ENCODE peak calls at places on chromosomes 13 and 19, in ten cellular contexts. One of them, this sample, is unnamed.

GRCh38 chr13:99392806-99393135 is 85.6 kb upstream of the GPR183 start:
- DNase-seq in nephron progenitor cell: no peak
- DNase-seq in BJ: no peak
- DNase-seq in LHCN-M2: no peak
- DNase-seq in hypothalamus: no peak
- DNase-seq in left colon: no peak
- DNase-seq in AG09319: no peak
- DNase-seq in GM12864: no peak
- DNase-seq in EL: no peak
- DNase-seq in stimulated activated CD8-positive, alpha-beta memory T cell treated with anti-CD3 and anti-CD28 coated beads, Interleukin-7, amount 100 ng/mL, for 1 hour: no peak
- DNase-seq in this sample: peak

GRCh38 chr13:28273919-28274318 is 135.6 kb downstream of the PAN3 start:
- DNase-seq in EL: no peak
- DNase-seq in BJ: no peak
- DNase-seq in LHCN-M2: no peak
- DNase-seq in stimulated activated CD8-positive, alpha-beta memory T cell treated with anti-CD3 and anti-CD28 coated beads, Interleukin-7, amount 100 ng/mL, for 1 hour: no peak
- DNase-seq in GM12864: no peak
- DNase-seq in hypothalamus: no peak
- DNase-seq in nephron progenitor cell: no peak
- DNase-seq in left colon: no peak
- DNase-seq in AG09319: no peak
- DNase-seq in this sample: no peak

GRCh38 chr13:49759503-49759902 is 33.0 kb downstream of the KPNA3 start:
- DNase-seq in BJ: no peak
- DNase-seq in EL: no peak
- DNase-seq in nephron progenitor cell: no peak
- DNase-seq in AG09319: no peak
- DNase-seq in hypothalamus: no peak
- DNase-seq in left colon: no peak
- DNase-seq in GM12864: peak
- DNase-seq in LHCN-M2: peak
- DNase-seq in stimulated activated CD8-positive, alpha-beta memory T cell treated with anti-CD3 and anti-CD28 coated beads, Interleukin-7, amount 100 ng/mL, for 1 hour: no peak
- DNase-seq in this sample: no peak

GRCh38 chr19:6576869-6577281 is 14.1 kb downstream of the CD70 start:
- DNase-seq in left colon: peak
- DNase-seq in nephron progenitor cell: no peak
- DNase-seq in stimulated activated CD8-positive, alpha-beta memory T cell treated with anti-CD3 and anti-CD28 coated beads, Interleukin-7, amount 100 ng/mL, for 1 hour: no peak
- DNase-seq in BJ: no peak
- DNase-seq in EL: no peak
- DNase-seq in AG09319: no peak
- DNase-seq in GM12864: no peak
- DNase-seq in LHCN-M2: no peak
- DNase-seq in hypothalamus: no peak
- DNase-seq in this sample: no peak

GRCh38 chr13:30617315-30618185 is at the start of gene USPL1:
- DNase-seq in stimulated activated CD8-positive, alpha-beta memory T cell treated with anti-CD3 and anti-CD28 coated beads, Interleukin-7, amount 100 ng/mL, for 1 hour: peak
- DNase-seq in left colon: peak
- DNase-seq in hypothalamus: peak
- DNase-seq in GM12864: peak
- DNase-seq in nephron progenitor cell: peak
- DNase-seq in AG09319: peak
- DNase-seq in LHCN-M2: peak
- DNase-seq in BJ: peak
- DNase-seq in EL: peak
- DNase-seq in this sample: peak

GRCh38 chr13:113915012-113915763 is 51.3 kb upstream of the GAS6 start:
- DNase-seq in left colon: no peak
- DNase-seq in EL: no peak
- DNase-seq in nephron progenitor cell: no peak
- DNase-seq in GM12864: no peak
- DNase-seq in AG09319: no peak
- DNase-seq in hypothalamus: no peak
- DNase-seq in BJ: no peak
- DNase-seq in LHCN-M2: no peak
- DNase-seq in stimulated activated CD8-positive, alpha-beta memory T cell treated with anti-CD3 and anti-CD28 coated beads, Interleukin-7, amount 100 ng/mL, for 1 hour: no peak
- DNase-seq in this sample: peak

GRCh38 chr13:113850722-113851479 is 13.0 kb downstream of the GAS6 start:
- DNase-seq in EL: no peak
- DNase-seq in LHCN-M2: no peak
- DNase-seq in GM12864: no peak
- DNase-seq in AG09319: no peak
- DNase-seq in BJ: no peak
- DNase-seq in left colon: no peak
- DNase-seq in nephron progenitor cell: no peak
- DNase-seq in stimulated activated CD8-positive, alpha-beta memory T cell treated with anti-CD3 and anti-CD28 coated beads, Interleukin-7, amount 100 ng/mL, for 1 hour: no peak
- DNase-seq in hypothalamus: no peak
- DNase-seq in this sample: no peak

GRCh38 chr13:79937311-79938243 is 403.3 kb downstream of the SPRY2 start:
- DNase-seq in left colon: no peak
- DNase-seq in BJ: no peak
- DNase-seq in GM12864: no peak
- DNase-seq in AG09319: no peak
- DNase-seq in EL: no peak
- DNase-seq in stimulated activated CD8-positive, alpha-beta memory T cell treated with anti-CD3 and anti-CD28 coated beads, Interleukin-7, amount 100 ng/mL, for 1 hour: no peak
- DNase-seq in LHCN-M2: peak
- DNase-seq in hypothalamus: peak
- DNase-seq in nephron progenitor cell: no peak
- DNase-seq in this sample: no peak

GRCh38 chr19:47240996-47241918 is 10.3 kb upstream of the BBC3 start:
- DNase-seq in left colon: peak
- DNase-seq in EL: peak
- DNase-seq in BJ: no peak
- DNase-seq in AG09319: no peak
- DNase-seq in stimulated activated CD8-positive, alpha-beta memory T cell treated with anti-CD3 and anti-CD28 coated beads, Interleukin-7, amount 100 ng/mL, for 1 hour: peak
- DNase-seq in LHCN-M2: peak
- DNase-seq in GM12864: no peak
- DNase-seq in hypothalamus: no peak
- DNase-seq in nephron progenitor cell: peak
- DNase-seq in this sample: peak

GRCh38 chr13:59946924-59947323 is 216.8 kb downstream of the DIAPH3 start:
- DNase-seq in GM12864: no peak
- DNase-seq in nephron progenitor cell: no peak
- DNase-seq in stimulated activated CD8-positive, alpha-beta memory T cell treated with anti-CD3 and anti-CD28 coated beads, Interleukin-7, amount 100 ng/mL, for 1 hour: no peak
- DNase-seq in hypothalamus: no peak
- DNase-seq in EL: peak
- DNase-seq in LHCN-M2: peak
- DNase-seq in AG09319: peak
- DNase-seq in left colon: no peak
- DNase-seq in BJ: peak
- DNase-seq in this sample: no peak